ENCODE peak calls at places on chromosome 20, in six cellular contexts. B is Calu3; T is CD4-positive, CD25-positive, alpha-beta regulatory T cell; I is HuH-7; F is activated CD4-positive, alpha-beta T cell treated with anti-CD3 and anti-CD28 coated beads, Interleukin-2, amount 50 U/mL, for 24 hours; X is A172. Y is an unnamed sample.

GRCh38 chr20:41249371-41249770 is 68.2 kb downstream of the ZHX3 start:
- DNase-seq in B (no peak), T (no peak), I (no peak), F (no peak), X (peak), Y (no peak)

GRCh38 chr20:37411408-37412306 is 65.7 kb downstream of the SRC start:
- DNase-seq in B (no peak), T (no peak), I (no peak), F (no peak), X (no peak), Y (no peak)

GRCh38 chr20:46215913-46216707 is 92.2 kb downstream of the CDH22 start:
- DNase-seq in B (peak), T (no peak), I (no peak), F (no peak), X (peak), Y (no peak)

GRCh38 chr20:53126185-53126584 is 154.0 kb downstream of the TSHZ2 start:
- DNase-seq in B (no peak), T (no peak), I (no peak), F (no peak), X (no peak), Y (no peak)

GRCh38 chr20:62822239-62822787 is 5.5 kb downstream of the COL9A3 start:
- DNase-seq in B (no peak), T (no peak), I (no peak), F (no peak), X (no peak), Y (no peak)

GRCh38 chr20:18032977-18033892 is 24.5 kb downstream of the OVOL2 start:
- DNase-seq in B (no peak), T (no peak), I (peak), F (no peak), X (peak), Y (no peak)

GRCh38 chr20:13428684-13429083 is 207.6 kb downstream of the ISM1 start:
- DNase-seq in B (no peak), T (no peak), I (no peak), F (no peak), X (no peak), Y (no peak)

GRCh38 chr20:31675828-31676533 is 38.3 kb downstream of the COX4I2 start:
- DNase-seq in B (no peak), T (peak), I (no peak), F (no peak), X (peak), Y (no peak)

GRCh38 chr20:34037767-34038166 is 44.1 kb downstream of the RALY start:
- DNase-seq in B (no peak), T (no peak), I (no peak), F (no peak), X (no peak), Y (no peak)

GRCh38 chr20:9348746-9349145 is 165.6 kb upstream of the LAMP5 start:
- DNase-seq in B (no peak), T (no peak), I (no peak), F (no peak), X (no peak), Y (no peak)

GRCh38 chr20:54058420-54059139 is 11.8 kb downstream of the BCAS1 start:
- DNase-seq in B (no peak), T (no peak), I (no peak), F (no peak), X (no peak), Y (no peak)

GRCh38 chr20:50007369-50007768 is 24.6 kb downstream of the SNAI1 start:
- DNase-seq in B (no peak), T (no peak), I (no peak), F (no peak), X (no peak), Y (no peak)

GRCh38 chr20:63782051-63782471 is 42.5 kb downstream of the SLC2A4RG start:
- DNase-seq in B (no peak), T (peak), I (no peak), F (no peak), X (no peak), Y (peak)

GRCh38 chr20:54774423-54774822 is 299.0 kb downstream of the DOK5 start:
- DNase-seq in B (no peak), T (no peak), I (no peak), F (no peak), X (no peak), Y (no peak)

GRCh38 chr20:31494131-31494530 is 19.0 kb downstream of the REM1 start:
- DNase-seq in B (peak), T (no peak), I (peak), F (no peak), X (peak), Y (no peak)

GRCh38 chr20:56621730-56622129 is 7.4 kb upstream of the TFAP2C start:
- DNase-seq in B (no peak), T (no peak), I (no peak), F (no peak), X (no peak), Y (no peak)

GRCh38 chr20:2421247-2421646 is 40.5 kb downstream of the TGM6 start:
- DNase-seq in B (no peak), T (no peak), I (no peak), F (no peak), X (no peak), Y (no peak)

GRCh38 chr20:61573415-61574305 is 321.6 kb downstream of the CDH4 start:
- DNase-seq in B (no peak), T (no peak), I (no peak), F (no peak), X (no peak), Y (no peak)

GRCh38 chr20:26208296-26209091 is 511.8 kb upstream of the ZNF337 start:
- DNase-seq in B (no peak), T (peak), I (no peak), F (peak), X (no peak), Y (peak)

GRCh38 chr20:41618807-41619294 is 674 bp upstream of the CHD6 start:
- DNase-seq in B (no peak), T (no peak), I (no peak), F (no peak), X (peak), Y (no peak)

GRCh38 chr20:38863024-38863851 is 57.7 kb downstream of the PPP1R16B start:
- DNase-seq in B (no peak), T (peak), I (no peak), F (no peak), X (no peak), Y (no peak)

GRCh38 chr20:12700701-12701100 is 308.1 kb upstream of the SPTLC3 start:
- DNase-seq in B (no peak), T (no peak), I (no peak), F (no peak), X (no peak), Y (no peak)

GRCh38 chr20:32479697-32480140 is 105.4 kb downstream of the NOL4L start:
- DNase-seq in B (no peak), T (no peak), I (peak), F (no peak), X (no peak), Y (no peak)

Y was measured in stimulated activated naive CD4-positive, alpha-beta T cell.